ENCODE peak calls at places on chromosomes 16 and 17, in five cellular contexts. W is cardiac muscle cell; N is AG09319; Z is CD4-positive, alpha-beta T cell; B is GM13976. Y is an unnamed sample.

GRCh38 chr16:12315330-12316138 is 339.0 kb downstream of the SNX29 start:
- DNase-seq in W (no peak), N (no peak), Z (no peak), B (no peak), Y (no peak)

GRCh38 chr17:39166437-39167335 is 725 bp upstream of the ARL5C start:
- DNase-seq in W (no peak), N (no peak), Z (no peak), B (no peak), Y (no peak)

GRCh38 chr16:61862221-61862620 is 174.0 kb downstream of the CDH8 start:
- DNase-seq in W (no peak), N (no peak), Z (no peak), B (no peak), Y (no peak)

GRCh38 chr17:72311004-72311403 is 190.2 kb downstream of the SOX9 start:
- DNase-seq in W (no peak), N (no peak), Z (no peak), B (peak), Y (no peak)

GRCh38 chr17:8275421-8276290 is 12.8 kb upstream of the RANGRF start:
- DNase-seq in W (no peak), N (no peak), Z (no peak), B (no peak), Y (no peak)

GRCh38 chr17:31754239-31754945 is 104.7 kb downstream of the COPRS start:
- DNase-seq in W (peak), N (no peak), Z (no peak), B (no peak), Y (no peak)

GRCh38 chr17:339193-340061 is 13.2 kb downstream of the RPH3AL start:
- DNase-seq in W (no peak), N (no peak), Z (no peak), B (no peak), Y (no peak)

GRCh38 chr17:67223924-67224323 is 21.1 kb downstream of the HELZ start:
- DNase-seq in W (no peak), N (no peak), Z (no peak), B (no peak), Y (no peak)

GRCh38 chr16:70162041-70162451 is 11.5 kb upstream of the CLEC18C start:
- DNase-seq in W (peak), N (no peak), Z (no peak), B (peak), Y (no peak)

GRCh38 chr17:32104158-32104557 is 38.1 kb upstream of the RHOT1 start:
- DNase-seq in W (no peak), N (no peak), Z (no peak), B (no peak), Y (no peak)

GRCh38 chr17:21742326-21742725 is 50.0 kb downstream of the KCNJ18 start:
- DNase-seq in W (no peak), N (no peak), Z (no peak), B (no peak), Y (no peak)

GRCh38 chr16:89090669-89091426 is 2.8 kb upstream of the ACSF3 start:
- DNase-seq in W (no peak), N (no peak), Z (no peak), B (no peak), Y (no peak)

GRCh38 chr16:87946596-87947350 is 4.5 kb upstream of the BANP start:
- DNase-seq in W (no peak), N (no peak), Z (no peak), B (no peak), Y (no peak)

GRCh38 chr17:162689-163088 is 18.8 kb downstream of the DOC2B start:
- DNase-seq in W (no peak), N (no peak), Z (no peak), B (no peak), Y (no peak)

GRCh38 chr17:10614536-10615155 is 42.5 kb downstream of the MYH3 start:
- DNase-seq in W (peak), N (no peak), Z (no peak), B (peak), Y (peak)

GRCh38 chr17:29364691-29365090 is 25.5 kb upstream of the TAOK1 start:
- DNase-seq in W (no peak), N (no peak), Z (no peak), B (no peak), Y (no peak)

GRCh38 chr17:74212262-74212912 is 984 bp upstream of the TTYH2 start:
- DNase-seq in W (no peak), N (no peak), Z (no peak), B (no peak), Y (no peak)

GRCh38 chr16:81405702-81406113 is 38.9 kb upstream of the CMIP start:
- DNase-seq in W (peak), N (no peak), Z (no peak), B (no peak), Y (no peak)
- TF ChIP-seq CTCF in W (peak), N (no peak), Z (no peak), B (no peak), Y (no peak)

DNA sequence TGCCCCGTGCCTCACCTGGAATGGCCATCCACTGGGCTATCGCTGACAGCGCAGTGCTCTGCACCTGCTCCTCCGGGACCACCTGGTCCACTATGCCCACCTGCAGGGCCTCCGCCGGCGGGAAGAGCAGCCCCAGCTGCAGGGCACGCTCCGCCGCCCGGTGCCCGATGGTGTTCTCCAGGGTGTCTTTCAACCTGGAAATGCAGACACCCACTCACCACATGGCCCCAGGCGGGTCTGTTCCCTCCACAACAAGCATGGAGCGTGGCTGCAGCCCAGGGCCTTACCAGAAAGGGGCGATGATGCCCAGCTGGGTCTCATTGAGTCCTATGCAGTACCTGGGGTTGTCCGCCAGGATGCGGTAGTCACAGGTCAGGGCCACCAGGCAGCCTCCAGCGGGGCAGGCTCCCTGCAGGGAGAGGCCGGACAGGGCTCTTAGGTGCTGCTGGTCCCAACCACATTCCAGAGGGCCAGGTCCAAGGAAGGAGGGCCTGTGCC is 6.8 kb downstream of the DNASE1L2 start:
- DNase-seq in W (no peak), N (no peak), Z (no peak), B (no peak), Y (no peak)
- TF ChIP-seq CTCF in W (no peak), N (no peak), Z (no peak), B (no peak), Y (no peak)

DNA sequence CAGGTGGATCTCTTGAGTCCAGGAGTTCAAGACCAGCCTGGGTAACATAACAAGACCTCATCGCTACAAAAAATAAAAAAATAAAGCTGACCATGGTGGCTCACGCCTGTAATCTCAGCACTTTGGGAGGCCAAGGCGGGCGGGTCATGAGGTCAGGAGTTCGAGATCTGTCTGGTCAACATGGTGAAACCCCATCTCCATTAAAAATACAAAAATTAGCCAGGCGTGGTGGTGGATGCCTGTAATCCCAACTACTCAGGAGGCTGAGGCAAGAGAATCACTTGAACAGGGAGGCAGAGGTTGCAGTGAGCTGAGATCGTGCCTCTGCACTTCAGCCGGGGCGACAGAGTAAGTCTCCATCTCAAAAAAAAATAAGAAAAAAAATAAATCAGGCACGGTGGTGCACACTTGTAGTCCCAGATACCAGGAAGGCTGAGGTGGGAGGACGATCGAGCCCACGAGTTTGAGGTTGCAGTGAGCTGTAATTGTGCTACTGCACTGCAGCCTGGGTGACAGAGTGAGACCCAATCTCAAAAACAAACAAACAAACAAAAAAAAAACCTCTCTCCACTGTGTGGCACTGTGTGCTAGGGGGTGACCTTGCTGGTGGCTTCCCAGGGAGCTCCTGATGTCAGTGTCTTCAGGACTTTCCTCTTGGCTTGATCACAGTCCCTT is 19.8 kb upstream of the MAPK3 start:
- DNase-seq in W (no peak), N (no peak), Z (no peak), B (peak), Y (no peak)
- TF ChIP-seq CTCF in W (no peak), N (no peak), Z (peak), B (peak), Y (no peak)

GRCh38 chr17:58577696-58578095 is 63.3 kb upstream of the MTMR4 start:
- DNase-seq in W (peak), N (peak), Z (peak), B (peak), Y (peak)
- TF ChIP-seq CTCF in W (peak), N (peak), Z (peak), B (peak), Y (peak)

Y was measured in endothelial cell.